ENCODE peak calls at places on chromosome 22, in six cellular contexts. One of them, this sample, is unnamed.

GRCh38 chr22:49303781-49304461 is 523.8 kb downstream of the BRD1 start:
- DNase-seq in GM19239: no peak
- DNase-seq in frontal cortex: no peak
- DNase-seq in NCI-H2107: no peak
- DNase-seq in activated T-helper 1 cell treated with anti-CD3 and anti-CD28 coated beads, Interleukin-12 subunit alpha, Interleukin-12 subunit beta, Interleukin-2, Interleukin-4 antibody, amounts not matched to agents 30 ng/mL and 10 ng/mL and 1 ng/mL, durations not matched to agents 14 hours and 24 hours and 36 hours: no peak
- DNase-seq in tibial artery: peak; percentile 40
- DNase-seq in this sample: peak; percentile 53

GRCh38 chr22:46349681-46350080 is 14.2 kb downstream of the TRMU start:
- DNase-seq in activated T-helper 1 cell treated with anti-CD3 and anti-CD28 coated beads, Interleukin-12 subunit alpha, Interleukin-12 subunit beta, Interleukin-2, Interleukin-4 antibody, amounts not matched to agents 30 ng/mL and 10 ng/mL and 1 ng/mL, durations not matched to agents 14 hours and 24 hours and 36 hours: no peak
- DNase-seq in frontal cortex: no peak
- DNase-seq in GM19239: no peak
- DNase-seq in tibial artery: no peak
- DNase-seq in NCI-H2107: no peak
- DNase-seq in this sample: no peak

GRCh38 chr22:22397292-22397870 is 111.2 kb downstream of the ZNF280B start:
- DNase-seq in tibial artery: no peak
- DNase-seq in activated T-helper 1 cell treated with anti-CD3 and anti-CD28 coated beads, Interleukin-12 subunit alpha, Interleukin-12 subunit beta, Interleukin-2, Interleukin-4 antibody, amounts not matched to agents 30 ng/mL and 10 ng/mL and 1 ng/mL, durations not matched to agents 14 hours and 24 hours and 36 hours: no peak
- DNase-seq in GM19239: no peak
- DNase-seq in NCI-H2107: no peak
- DNase-seq in frontal cortex: peak; percentile 16
- DNase-seq in this sample: peak; percentile 80

GRCh38 chr22:31102441-31103081 is 4.8 kb downstream of the SELENOM start:
- DNase-seq in activated T-helper 1 cell treated with anti-CD3 and anti-CD28 coated beads, Interleukin-12 subunit alpha, Interleukin-12 subunit beta, Interleukin-2, Interleukin-4 antibody, amounts not matched to agents 30 ng/mL and 10 ng/mL and 1 ng/mL, durations not matched to agents 14 hours and 24 hours and 36 hours: no peak
- DNase-seq in frontal cortex: no peak
- DNase-seq in tibial artery: peak; percentile 97
- DNase-seq in GM19239: no peak
- DNase-seq in NCI-H2107: no peak
- DNase-seq in this sample: peak; percentile 99

GRCh38 chr22:42473484-42474193 is 41.4 kb upstream of the NFAM1 start:
- DNase-seq in GM19239: no peak
- DNase-seq in frontal cortex: peak; percentile 24
- DNase-seq in tibial artery: no peak
- DNase-seq in NCI-H2107: peak; percentile 26
- DNase-seq in activated T-helper 1 cell treated with anti-CD3 and anti-CD28 coated beads, Interleukin-12 subunit alpha, Interleukin-12 subunit beta, Interleukin-2, Interleukin-4 antibody, amounts not matched to agents 30 ng/mL and 10 ng/mL and 1 ng/mL, durations not matched to agents 14 hours and 24 hours and 36 hours: no peak
- DNase-seq in this sample: no peak

GRCh38 chr22:31229402-31230140 is 17.5 kb downstream of the LIMK2 start:
- DNase-seq in frontal cortex: no peak
- DNase-seq in NCI-H2107: no peak
- DNase-seq in activated T-helper 1 cell treated with anti-CD3 and anti-CD28 coated beads, Interleukin-12 subunit alpha, Interleukin-12 subunit beta, Interleukin-2, Interleukin-4 antibody, amounts not matched to agents 30 ng/mL and 10 ng/mL and 1 ng/mL, durations not matched to agents 14 hours and 24 hours and 36 hours: no peak
- DNase-seq in GM19239: no peak
- DNase-seq in tibial artery: no peak
- DNase-seq in this sample: peak; percentile 84

GRCh38 chr22:20211997-20212753 is 55.9 kb downstream of the RTN4R start:
- DNase-seq in NCI-H2107: peak; percentile 49
- DNase-seq in frontal cortex: peak; percentile 78
- DNase-seq in tibial artery: peak; percentile 84
- DNase-seq in GM19239: no peak
- DNase-seq in activated T-helper 1 cell treated with anti-CD3 and anti-CD28 coated beads, Interleukin-12 subunit alpha, Interleukin-12 subunit beta, Interleukin-2, Interleukin-4 antibody, amounts not matched to agents 30 ng/mL and 10 ng/mL and 1 ng/mL, durations not matched to agents 14 hours and 24 hours and 36 hours: no peak
- DNase-seq in this sample: peak; percentile 77

GRCh38 chr22:48488611-48489456 is 1338.8 kb downstream of the BRD1 start:
- DNase-seq in GM19239: no peak
- DNase-seq in tibial artery: peak; percentile 49
- DNase-seq in activated T-helper 1 cell treated with anti-CD3 and anti-CD28 coated beads, Interleukin-12 subunit alpha, Interleukin-12 subunit beta, Interleukin-2, Interleukin-4 antibody, amounts not matched to agents 30 ng/mL and 10 ng/mL and 1 ng/mL, durations not matched to agents 14 hours and 24 hours and 36 hours: no peak
- DNase-seq in NCI-H2107: no peak
- DNase-seq in frontal cortex: peak; percentile 78
- DNase-seq in this sample: peak; percentile 44

GRCh38 chr22:30020511-30020910 is 59.8 kb upstream of the HORMAD2 start:
- DNase-seq in activated T-helper 1 cell treated with anti-CD3 and anti-CD28 coated beads, Interleukin-12 subunit alpha, Interleukin-12 subunit beta, Interleukin-2, Interleukin-4 antibody, amounts not matched to agents 30 ng/mL and 10 ng/mL and 1 ng/mL, durations not matched to agents 14 hours and 24 hours and 36 hours: no peak
- DNase-seq in frontal cortex: no peak
- DNase-seq in NCI-H2107: no peak
- DNase-seq in tibial artery: no peak
- DNase-seq in GM19239: no peak
- DNase-seq in this sample: no peak

GRCh38 chr22:19526076-19526701 is 2.0 kb upstream of the CLDN5 start:
- DNase-seq in GM19239: no peak
- DNase-seq in NCI-H2107: no peak
- DNase-seq in tibial artery: peak; percentile 39
- DNase-seq in frontal cortex: no peak
- DNase-seq in activated T-helper 1 cell treated with anti-CD3 and anti-CD28 coated beads, Interleukin-12 subunit alpha, Interleukin-12 subunit beta, Interleukin-2, Interleukin-4 antibody, amounts not matched to agents 30 ng/mL and 10 ng/mL and 1 ng/mL, durations not matched to agents 14 hours and 24 hours and 36 hours: no peak
- DNase-seq in this sample: no peak

GRCh38 chr22:21881841-21882753 is 14.7 kb upstream of the MAPK1 start:
- DNase-seq in GM19239: no peak
- DNase-seq in NCI-H2107: no peak
- DNase-seq in tibial artery: no peak
- DNase-seq in frontal cortex: no peak
- DNase-seq in activated T-helper 1 cell treated with anti-CD3 and anti-CD28 coated beads, Interleukin-12 subunit alpha, Interleukin-12 subunit beta, Interleukin-2, Interleukin-4 antibody, amounts not matched to agents 30 ng/mL and 10 ng/mL and 1 ng/mL, durations not matched to agents 14 hours and 24 hours and 36 hours: no peak
- DNase-seq in this sample: no peak

GRCh38 chr22:37331034-37331428 is 48.7 kb downstream of the CYTH4 start:
- DNase-seq in tibial artery: no peak
- DNase-seq in activated T-helper 1 cell treated with anti-CD3 and anti-CD28 coated beads, Interleukin-12 subunit alpha, Interleukin-12 subunit beta, Interleukin-2, Interleukin-4 antibody, amounts not matched to agents 30 ng/mL and 10 ng/mL and 1 ng/mL, durations not matched to agents 14 hours and 24 hours and 36 hours: no peak
- DNase-seq in GM19239: no peak
- DNase-seq in frontal cortex: peak; percentile 69
- DNase-seq in NCI-H2107: no peak
- DNase-seq in this sample: no peak

GRCh38 chr22:47174096-47174495 is 411.6 kb downstream of the TBC1D22A start:
- DNase-seq in NCI-H2107: no peak
- DNase-seq in frontal cortex: no peak
- DNase-seq in activated T-helper 1 cell treated with anti-CD3 and anti-CD28 coated beads, Interleukin-12 subunit alpha, Interleukin-12 subunit beta, Interleukin-2, Interleukin-4 antibody, amounts not matched to agents 30 ng/mL and 10 ng/mL and 1 ng/mL, durations not matched to agents 14 hours and 24 hours and 36 hours: no peak
- DNase-seq in tibial artery: no peak
- DNase-seq in GM19239: no peak
- DNase-seq in this sample: peak; percentile 53

GRCh38 chr22:24401824-24402434 is 25.5 kb upstream of the ADORA2A start:
- DNase-seq in GM19239: no peak
- DNase-seq in NCI-H2107: no peak
- DNase-seq in frontal cortex: no peak
- DNase-seq in tibial artery: peak; percentile 60
- DNase-seq in activated T-helper 1 cell treated with anti-CD3 and anti-CD28 coated beads, Interleukin-12 subunit alpha, Interleukin-12 subunit beta, Interleukin-2, Interleukin-4 antibody, amounts not matched to agents 30 ng/mL and 10 ng/mL and 1 ng/mL, durations not matched to agents 14 hours and 24 hours and 36 hours: no peak
- DNase-seq in this sample: no peak

GRCh38 chr22:17269607-17270261 is 50.5 kb upstream of the ADA2 start:
- DNase-seq in activated T-helper 1 cell treated with anti-CD3 and anti-CD28 coated beads, Interleukin-12 subunit alpha, Interleukin-12 subunit beta, Interleukin-2, Interleukin-4 antibody, amounts not matched to agents 30 ng/mL and 10 ng/mL and 1 ng/mL, durations not matched to agents 14 hours and 24 hours and 36 hours: no peak
- DNase-seq in frontal cortex: no peak
- DNase-seq in GM19239: no peak
- DNase-seq in NCI-H2107: no peak
- DNase-seq in tibial artery: no peak
- DNase-seq in this sample: no peak

GRCh38 chr22:24086310-24086709 is 75.2 kb downstream of the CABIN1 start:
- DNase-seq in GM19239: no peak
- DNase-seq in NCI-H2107: no peak
- DNase-seq in frontal cortex: no peak
- DNase-seq in activated T-helper 1 cell treated with anti-CD3 and anti-CD28 coated beads, Interleukin-12 subunit alpha, Interleukin-12 subunit beta, Interleukin-2, Interleukin-4 antibody, amounts not matched to agents 30 ng/mL and 10 ng/mL and 1 ng/mL, durations not matched to agents 14 hours and 24 hours and 36 hours: no peak
- DNase-seq in tibial artery: peak; percentile 51
- DNase-seq in this sample: peak; percentile 29

GRCh38 chr22:39016592-39016991 is 2.5 kb downstream of the APOBEC3C start:
- DNase-seq in GM19239: no peak
- DNase-seq in frontal cortex: no peak
- DNase-seq in activated T-helper 1 cell treated with anti-CD3 and anti-CD28 coated beads, Interleukin-12 subunit alpha, Interleukin-12 subunit beta, Interleukin-2, Interleukin-4 antibody, amounts not matched to agents 30 ng/mL and 10 ng/mL and 1 ng/mL, durations not matched to agents 14 hours and 24 hours and 36 hours: no peak
- DNase-seq in tibial artery: no peak
- DNase-seq in NCI-H2107: no peak
- DNase-seq in this sample: no peak

GRCh38 chr22:26620197-26620596 is 1.6 kb upstream of the CRYBA4 start:
- DNase-seq in activated T-helper 1 cell treated with anti-CD3 and anti-CD28 coated beads, Interleukin-12 subunit alpha, Interleukin-12 subunit beta, Interleukin-2, Interleukin-4 antibody, amounts not matched to agents 30 ng/mL and 10 ng/mL and 1 ng/mL, durations not matched to agents 14 hours and 24 hours and 36 hours: no peak
- DNase-seq in GM19239: no peak
- DNase-seq in tibial artery: no peak
- DNase-seq in NCI-H2107: no peak
- DNase-seq in frontal cortex: no peak
- DNase-seq in this sample: no peak

GRCh38 chr22:40749829-40750228 is 69.3 kb downstream of the SLC25A17 start:
- DNase-seq in tibial artery: no peak
- DNase-seq in frontal cortex: no peak
- DNase-seq in activated T-helper 1 cell treated with anti-CD3 and anti-CD28 coated beads, Interleukin-12 subunit alpha, Interleukin-12 subunit beta, Interleukin-2, Interleukin-4 antibody, amounts not matched to agents 30 ng/mL and 10 ng/mL and 1 ng/mL, durations not matched to agents 14 hours and 24 hours and 36 hours: no peak
- DNase-seq in NCI-H2107: no peak
- DNase-seq in GM19239: no peak
- DNase-seq in this sample: no peak

GRCh38 chr22:18048441-18048898 is 24.1 kb upstream of the MICAL3 start:
- DNase-seq in NCI-H2107: no peak
- DNase-seq in tibial artery: peak; percentile 42
- DNase-seq in GM19239: no peak
- DNase-seq in frontal cortex: no peak
- DNase-seq in activated T-helper 1 cell treated with anti-CD3 and anti-CD28 coated beads, Interleukin-12 subunit alpha, Interleukin-12 subunit beta, Interleukin-2, Interleukin-4 antibody, amounts not matched to agents 30 ng/mL and 10 ng/mL and 1 ng/mL, durations not matched to agents 14 hours and 24 hours and 36 hours: no peak
- DNase-seq in this sample: peak; percentile 77

GRCh38 chr22:23216331-23217170 is 36.2 kb downstream of the BCR start:
- DNase-seq in tibial artery: no peak
- DNase-seq in GM19239: no peak
- DNase-seq in frontal cortex: no peak
- DNase-seq in activated T-helper 1 cell treated with anti-CD3 and anti-CD28 coated beads, Interleukin-12 subunit alpha, Interleukin-12 subunit beta, Interleukin-2, Interleukin-4 antibody, amounts not matched to agents 30 ng/mL and 10 ng/mL and 1 ng/mL, durations not matched to agents 14 hours and 24 hours and 36 hours: peak; percentile 42
- DNase-seq in NCI-H2107: no peak
- DNase-seq in this sample: no peak

This sample was measured in sigmoid colon.